ENCODE peak calls at places on chromosomes 6 and 20, in six cellular contexts. B is astrocyte, L is mammary epithelial cell, R is A673, J is fibroblast of lung, Y is HepG2. V is an unnamed sample. For H3K9me3 and H3K36me3, the result is how much of the 10 kb centered on the place peaks cover.

GRCh38 chr6:412146-412886 is 20.8 kb downstream of the IRF4 start:
- DNase-seq in B (no peak), L (no peak), R (no peak), J (no peak), Y (no peak), V (no peak)

GRCh38 chr20:62824476-62825287 is 7.8 kb downstream of the COL9A3 start:
- DNase-seq in B (no peak), L (no peak), R (peak), J (peak), Y (peak), V (peak)

GRCh38 chr20:904146-904545 is 12.0 kb downstream of the ANGPT4 start:
- DNase-seq in B (no peak), L (no peak), R (no peak), J (no peak), Y (no peak), V (no peak)

GRCh38 chr6:30206799-30207618 is 6.2 kb downstream of the TRIM26 start:
- DNase-seq in B (peak), L (peak), R (no peak), J (peak), Y (peak), V (no peak)

GRCh38 chr20:50848846-50849673 is 54.2 kb downstream of the BCAS4 start:
- DNase-seq in B (no peak), L (no peak), R (no peak), J (no peak), Y (no peak), V (no peak)

GRCh38 chr6:52157301-52157930 is 28.8 kb upstream of the IL17A start:
- DNase-seq in B (no peak), L (peak), R (peak), J (no peak), Y (no peak), V (peak)

GRCh38 chr6:16523550-16524379 is 237.5 kb downstream of the ATXN1 start:
- DNase-seq in B (peak), L (no peak), R (peak), J (peak), Y (no peak), V (no peak)

GRCh38 chr6:168071620-168072019 is 7.4 kb downstream of the FRMD1 start:
- DNase-seq in B (no peak), L (no peak), R (no peak), J (no peak), Y (peak), V (peak)

GRCh38 chr6:42322676-42323075 is 105.0 kb upstream of the MRPS10 start:
- DNase-seq in B (no peak), L (no peak), R (no peak), J (no peak), Y (no peak), V (no peak)

GRCh38 chr20:23244207-23244915 is 106.2 kb upstream of the NXT1 start:
- DNase-seq in B (no peak), L (no peak), R (no peak), J (peak), Y (no peak), V (no peak)

GRCh38 chr6:151215999-151216398 is 23.8 kb upstream of the AKAP12 start:
- DNase-seq in B (no peak), L (no peak), R (no peak), J (no peak), Y (no peak), V (no peak)

GRCh38 chr6:155351273-155352129 is 37.2 kb upstream of the TFB1M start:
- DNase-seq in B (no peak), L (no peak), R (no peak), J (no peak), Y (no peak), V (no peak)
- H3K9me3 ChIP-seq in B (under half), L (under half), R (under half), J (under half), Y (under half), V (under half)

DNA sequence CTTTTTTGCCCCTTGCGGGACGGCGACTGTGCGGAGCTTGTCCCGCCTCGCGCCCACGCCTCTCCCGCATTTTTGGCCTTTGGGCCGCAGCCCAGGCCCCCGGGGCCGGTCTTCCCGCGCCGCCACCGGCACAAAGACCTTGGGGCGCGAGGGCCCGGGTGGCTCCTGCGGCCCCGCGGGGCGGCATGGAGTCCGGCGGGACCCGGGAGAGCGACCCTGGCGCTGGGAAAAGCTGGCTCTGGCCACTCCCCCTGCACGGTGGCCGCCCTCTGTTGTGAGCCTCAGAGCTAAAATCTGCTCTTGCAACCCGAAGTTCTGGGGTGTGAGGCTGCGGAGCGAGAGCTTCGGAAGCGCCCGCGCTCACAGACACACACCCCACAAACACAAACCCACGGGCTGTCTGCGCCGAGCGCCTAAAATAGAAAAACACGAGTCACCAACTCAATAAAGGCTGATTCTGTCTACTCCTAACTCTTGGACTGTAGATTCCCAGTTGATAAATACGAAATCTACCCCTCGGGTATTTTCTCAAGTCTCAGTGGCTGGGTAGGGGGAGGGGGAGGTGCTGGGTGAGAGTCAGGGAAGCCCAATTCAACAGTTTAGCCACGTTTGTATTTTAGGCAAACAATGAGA is 496 bp upstream of the BEND3 start:
- DNase-seq in B (no peak), L (peak), R (peak), J (no peak), Y (peak), V (peak)
- TF ChIP-seq EZH2 in B (no peak), L (no peak), R (no peak), J (no peak), Y (no peak), V (no peak)

GRCh38 chr6:43683708-43684455 is 3.7 kb downstream of the MRPS18A start:
- DNase-seq in B (no peak), L (no peak), R (no peak), J (no peak), Y (no peak), V (no peak)

GRCh38 chr6:43682724-43683429 is 4.7 kb downstream of the MRPS18A start:
- DNase-seq in B (no peak), L (no peak), R (no peak), J (no peak), Y (no peak), V (no peak)

GRCh38 chr6:43680583-43681120 is 6.9 kb downstream of the MRPS18A start:
- DNase-seq in B (no peak), L (no peak), R (no peak), J (no peak), Y (no peak), V (no peak)

GRCh38 chr6:43679057-43679456 is 8.5 kb downstream of the MRPS18A start:
- DNase-seq in B (no peak), L (no peak), R (no peak), J (no peak), Y (no peak), V (no peak)

DNA sequence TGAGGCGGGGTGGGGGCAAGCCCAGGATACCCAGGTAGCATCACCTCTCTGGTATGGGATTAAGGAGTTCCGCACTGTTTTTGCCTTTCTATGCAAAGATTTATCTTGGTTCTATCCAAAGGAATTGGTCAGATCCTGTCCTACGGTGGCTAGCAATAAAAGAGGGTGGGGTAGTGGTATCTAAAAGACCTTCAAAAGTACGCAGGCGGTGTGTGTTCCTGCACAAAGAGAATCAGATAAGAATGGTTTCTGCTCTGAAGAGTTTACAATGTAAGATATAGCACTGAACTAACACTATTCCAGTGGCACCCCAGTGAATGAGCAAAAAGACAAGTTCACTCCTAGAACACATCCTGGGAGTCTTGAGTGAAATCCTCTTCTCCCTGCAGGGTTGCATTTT is 6.3 kb downstream of the MRPS18A start:
- DNase-seq in B (no peak), L (no peak), R (no peak), J (no peak), Y (no peak), V (no peak)
- H3K36me3 ChIP-seq in B (under half), L (under half), R (under half), J (under half), Y (half or more), V (under half)

DNA sequence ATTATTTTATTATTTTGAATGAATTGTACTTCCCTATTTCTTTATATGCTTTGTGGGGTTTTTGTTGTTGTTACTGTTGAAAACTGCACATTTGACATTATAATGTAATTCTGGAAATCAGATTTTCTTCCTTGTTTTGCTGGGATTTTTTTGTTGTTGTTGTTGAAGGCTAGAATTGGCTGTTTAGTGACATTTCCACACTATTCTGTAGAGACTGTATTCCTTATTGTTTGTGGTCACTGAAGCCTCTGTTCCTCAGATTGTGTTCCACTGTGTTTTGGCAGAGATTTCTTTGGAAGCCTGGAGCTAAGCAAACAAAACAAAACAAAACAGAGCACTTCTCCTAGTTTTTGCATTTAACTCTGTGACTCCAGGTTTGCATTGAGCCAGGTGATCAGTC is 52.9 kb downstream of the CDYL start:
- DNase-seq in B (no peak), L (no peak), R (no peak), J (no peak), Y (no peak), V (no peak)
- H3K9me3 ChIP-seq in B (under half), L (under half), R (under half), J (under half), Y (under half), V (under half)

GRCh38 chr20:57389695-57390603 is 1.2 kb upstream of the RBM38 start:
- DNase-seq in B (no peak), L (no peak), R (no peak), J (no peak), Y (no peak), V (no peak)
- TF ChIP-seq EZH2 in B (no peak), L (no peak), R (no peak), J (no peak), Y (no peak), V (no peak)

GRCh38 chr6:44232676-44233559 is 9.5 kb downstream of the SLC29A1 start:
- DNase-seq in B (no peak), L (no peak), R (no peak), J (no peak), Y (no peak), V (no peak)
- H3K36me3 ChIP-seq in B (under half), L (under half), R (under half), J (under half), Y (under half), V (under half)

V was measured in PC-3.